ENCODE peak calls at places on chromosomes 13 and 19, in four cellular contexts. D, A, S and I are unnamed samples.

GRCh38 chr13:89454736-89455135 is 1783.6 kb downstream of the SLITRK5 start:
- DNase-seq in S (no peak), A (no peak), D (no peak), I (no peak)

GRCh38 chr13:46964789-46965527 is 68.1 kb upstream of the HTR2A start:
- DNase-seq in S (peak), A (no peak), D (no peak), I (no peak)

GRCh38 chr19:48717059-48717395 is 2.5 kb downstream of the MAMSTR start:
- DNase-seq in D (no peak), A (no peak), S (no peak), I (no peak)

GRCh38 chr13:60572003-60572792 is 175.2 kb downstream of the TDRD3 start:
- DNase-seq in A (no peak), D (no peak), S (peak), I (no peak)

GRCh38 chr19:34732548-34733255 is 1.3 kb upstream of the ZNF181 start:
- DNase-seq in S (no peak), A (no peak), D (peak), I (no peak)

GRCh38 chr19:2589441-2589840 is 113.1 kb downstream of the GNG7 start:
- DNase-seq in D (no peak), A (no peak), S (no peak), I (no peak)

GRCh38 chr13:112670118-112670517 is 19.7 kb upstream of the ATP11A start:
- DNase-seq in S (no peak), A (no peak), D (no peak), I (no peak)

GRCh38 chr19:48596679-48597465 is 9.7 kb upstream of the SPACA4 start:
- DNase-seq in A (peak), D (no peak), S (no peak), I (no peak)

GRCh38 chr19:35560271-35560670 is 3.2 kb downstream of the ATP4A start:
- DNase-seq in A (no peak), D (no peak), S (no peak), I (no peak)

GRCh38 chr19:9914001-9914314 is 22.4 kb downstream of the OLFM2 start:
- DNase-seq in S (no peak), A (no peak), D (no peak), I (no peak)